ENCODE peak calls at places on chromosomes 13 and 19, in seven cellular contexts. One of them, this sample, is unnamed.

GRCh38 chr13:51914137-51914493 is 52.3 kb downstream of the CCDC70 start:
- DNase-seq in posterior cingulate gyrus: no peak
- DNase-seq in effector memory CD4-positive, alpha-beta T cell: no peak
- DNase-seq in NCI-H345: no peak
- DNase-seq in CD4-positive, alpha-beta T cell: no peak
- DNase-seq in WTC11: no peak
- DNase-seq in activated CD4-positive, alpha-beta T cell treated with anti-CD3 and anti-CD28 coated beads, Interleukin-2, amount 50 U/mL, for 24 hours: no peak
- DNase-seq in this sample: no peak

GRCh38 chr13:94329754-94330551 is 149.5 kb downstream of the DCT start:
- DNase-seq in effector memory CD4-positive, alpha-beta T cell: no peak
- DNase-seq in posterior cingulate gyrus: no peak
- DNase-seq in CD4-positive, alpha-beta T cell: no peak
- DNase-seq in activated CD4-positive, alpha-beta T cell treated with anti-CD3 and anti-CD28 coated beads, Interleukin-2, amount 50 U/mL, for 24 hours: no peak
- DNase-seq in NCI-H345: no peak
- DNase-seq in WTC11: no peak
- DNase-seq in this sample: no peak

GRCh38 chr19:48543121-48543710 is 8.8 kb upstream of the SULT2B1 start:
- DNase-seq in NCI-H345: no peak
- DNase-seq in posterior cingulate gyrus: no peak
- DNase-seq in effector memory CD4-positive, alpha-beta T cell: no peak
- DNase-seq in activated CD4-positive, alpha-beta T cell treated with anti-CD3 and anti-CD28 coated beads, Interleukin-2, amount 50 U/mL, for 24 hours: no peak
- DNase-seq in WTC11: no peak
- DNase-seq in CD4-positive, alpha-beta T cell: no peak
- DNase-seq in this sample: no peak

GRCh38 chr19:4598712-4599111 is 39.2 kb upstream of the SEMA6B start:
- DNase-seq in WTC11: no peak
- DNase-seq in activated CD4-positive, alpha-beta T cell treated with anti-CD3 and anti-CD28 coated beads, Interleukin-2, amount 50 U/mL, for 24 hours: no peak
- DNase-seq in posterior cingulate gyrus: no peak
- DNase-seq in CD4-positive, alpha-beta T cell: no peak
- DNase-seq in NCI-H345: no peak
- DNase-seq in effector memory CD4-positive, alpha-beta T cell: no peak
- DNase-seq in this sample: no peak

GRCh38 chr19:4077800-4078683 is 11.3 kb upstream of the ZBTB7A start:
- DNase-seq in NCI-H345: no peak
- DNase-seq in CD4-positive, alpha-beta T cell: no peak
- DNase-seq in posterior cingulate gyrus: no peak
- DNase-seq in effector memory CD4-positive, alpha-beta T cell: no peak
- DNase-seq in WTC11: peak; percentile 62
- DNase-seq in activated CD4-positive, alpha-beta T cell treated with anti-CD3 and anti-CD28 coated beads, Interleukin-2, amount 50 U/mL, for 24 hours: no peak
- DNase-seq in this sample: peak; percentile 20

GRCh38 chr13:52845766-52846566 is 2.5 kb downstream of the PCDH8 start:
- DNase-seq in CD4-positive, alpha-beta T cell: no peak
- DNase-seq in activated CD4-positive, alpha-beta T cell treated with anti-CD3 and anti-CD28 coated beads, Interleukin-2, amount 50 U/mL, for 24 hours: no peak
- DNase-seq in WTC11: peak; percentile 84
- DNase-seq in effector memory CD4-positive, alpha-beta T cell: no peak
- DNase-seq in NCI-H345: no peak
- DNase-seq in posterior cingulate gyrus: peak; percentile 13
- DNase-seq in this sample: no peak

GRCh38 chr13:109949395-109949794 is 163.0 kb upstream of the IRS2 start:
- DNase-seq in effector memory CD4-positive, alpha-beta T cell: no peak
- DNase-seq in WTC11: no peak
- DNase-seq in NCI-H345: no peak
- DNase-seq in activated CD4-positive, alpha-beta T cell treated with anti-CD3 and anti-CD28 coated beads, Interleukin-2, amount 50 U/mL, for 24 hours: no peak
- DNase-seq in posterior cingulate gyrus: no peak
- DNase-seq in CD4-positive, alpha-beta T cell: no peak
- DNase-seq in this sample: no peak

GRCh38 chr13:40064723-40065122 is 409.3 kb downstream of the COG6 start:
- DNase-seq in posterior cingulate gyrus: no peak
- DNase-seq in WTC11: no peak
- DNase-seq in CD4-positive, alpha-beta T cell: no peak
- DNase-seq in effector memory CD4-positive, alpha-beta T cell: no peak
- DNase-seq in NCI-H345: no peak
- DNase-seq in activated CD4-positive, alpha-beta T cell treated with anti-CD3 and anti-CD28 coated beads, Interleukin-2, amount 50 U/mL, for 24 hours: no peak
- DNase-seq in this sample: no peak

GRCh38 chr19:4596033-4596904 is 36.8 kb upstream of the SEMA6B start:
- DNase-seq in WTC11: no peak
- DNase-seq in activated CD4-positive, alpha-beta T cell treated with anti-CD3 and anti-CD28 coated beads, Interleukin-2, amount 50 U/mL, for 24 hours: no peak
- DNase-seq in CD4-positive, alpha-beta T cell: no peak
- DNase-seq in NCI-H345: no peak
- DNase-seq in effector memory CD4-positive, alpha-beta T cell: no peak
- DNase-seq in posterior cingulate gyrus: no peak
- DNase-seq in this sample: no peak

GRCh38 chr19:39409886-39410619 is 2.4 kb upstream of the PLEKHG2 start:
- DNase-seq in activated CD4-positive, alpha-beta T cell treated with anti-CD3 and anti-CD28 coated beads, Interleukin-2, amount 50 U/mL, for 24 hours: no peak
- DNase-seq in effector memory CD4-positive, alpha-beta T cell: peak; percentile 71
- DNase-seq in NCI-H345: peak; percentile 72
- DNase-seq in posterior cingulate gyrus: peak; percentile 18
- DNase-seq in CD4-positive, alpha-beta T cell: no peak
- DNase-seq in WTC11: peak; percentile 49
- DNase-seq in this sample: peak; percentile 63

GRCh38 chr19:17109962-17110598 is 34.5 kb downstream of the MYO9B start:
- DNase-seq in effector memory CD4-positive, alpha-beta T cell: no peak
- DNase-seq in posterior cingulate gyrus: no peak
- DNase-seq in WTC11: no peak
- DNase-seq in CD4-positive, alpha-beta T cell: no peak
- DNase-seq in NCI-H345: no peak
- DNase-seq in activated CD4-positive, alpha-beta T cell treated with anti-CD3 and anti-CD28 coated beads, Interleukin-2, amount 50 U/mL, for 24 hours: no peak
- DNase-seq in this sample: peak; percentile 25

GRCh38 chr13:44698076-44698475 is 121.9 kb upstream of the TSC22D1 start:
- DNase-seq in activated CD4-positive, alpha-beta T cell treated with anti-CD3 and anti-CD28 coated beads, Interleukin-2, amount 50 U/mL, for 24 hours: no peak
- DNase-seq in WTC11: no peak
- DNase-seq in CD4-positive, alpha-beta T cell: no peak
- DNase-seq in posterior cingulate gyrus: peak; percentile 18
- DNase-seq in NCI-H345: no peak
- DNase-seq in effector memory CD4-positive, alpha-beta T cell: no peak
- DNase-seq in this sample: no peak

GRCh38 chr13:30559274-30559673 is 58.4 kb upstream of the USPL1 start:
- DNase-seq in activated CD4-positive, alpha-beta T cell treated with anti-CD3 and anti-CD28 coated beads, Interleukin-2, amount 50 U/mL, for 24 hours: no peak
- DNase-seq in NCI-H345: no peak
- DNase-seq in posterior cingulate gyrus: no peak
- DNase-seq in effector memory CD4-positive, alpha-beta T cell: no peak
- DNase-seq in WTC11: no peak
- DNase-seq in CD4-positive, alpha-beta T cell: no peak
- DNase-seq in this sample: no peak

GRCh38 chr13:51873419-51873818 is 11.7 kb downstream of the CCDC70 start:
- DNase-seq in CD4-positive, alpha-beta T cell: no peak
- DNase-seq in effector memory CD4-positive, alpha-beta T cell: no peak
- DNase-seq in activated CD4-positive, alpha-beta T cell treated with anti-CD3 and anti-CD28 coated beads, Interleukin-2, amount 50 U/mL, for 24 hours: no peak
- DNase-seq in posterior cingulate gyrus: no peak
- DNase-seq in WTC11: no peak
- DNase-seq in NCI-H345: no peak
- DNase-seq in this sample: no peak

GRCh38 chr13:42112864-42113263 is 64.4 kb downstream of the DGKH start:
- DNase-seq in NCI-H345: no peak
- DNase-seq in WTC11: no peak
- DNase-seq in posterior cingulate gyrus: no peak
- DNase-seq in CD4-positive, alpha-beta T cell: no peak
- DNase-seq in activated CD4-positive, alpha-beta T cell treated with anti-CD3 and anti-CD28 coated beads, Interleukin-2, amount 50 U/mL, for 24 hours: no peak
- DNase-seq in effector memory CD4-positive, alpha-beta T cell: no peak
- DNase-seq in this sample: no peak

GRCh38 chr19:6092329-6093286 is 17.7 kb downstream of the RFX2 start:
- DNase-seq in posterior cingulate gyrus: peak; percentile 60
- DNase-seq in WTC11: peak; percentile 68
- DNase-seq in activated CD4-positive, alpha-beta T cell treated with anti-CD3 and anti-CD28 coated beads, Interleukin-2, amount 50 U/mL, for 24 hours: no peak
- DNase-seq in CD4-positive, alpha-beta T cell: no peak
- DNase-seq in NCI-H345: peak; percentile 87
- DNase-seq in effector memory CD4-positive, alpha-beta T cell: no peak
- DNase-seq in this sample: no peak

GRCh38 chr13:96811049-96811448 is 183.2 kb downstream of the OXGR1 start:
- DNase-seq in posterior cingulate gyrus: no peak
- DNase-seq in activated CD4-positive, alpha-beta T cell treated with anti-CD3 and anti-CD28 coated beads, Interleukin-2, amount 50 U/mL, for 24 hours: no peak
- DNase-seq in NCI-H345: no peak
- DNase-seq in CD4-positive, alpha-beta T cell: no peak
- DNase-seq in WTC11: no peak
- DNase-seq in effector memory CD4-positive, alpha-beta T cell: no peak
- DNase-seq in this sample: no peak

GRCh38 chr13:108495686-108496363 is 133.6 kb upstream of the MYO16 start:
- DNase-seq in posterior cingulate gyrus: no peak
- DNase-seq in NCI-H345: peak; percentile 37
- DNase-seq in CD4-positive, alpha-beta T cell: no peak
- DNase-seq in effector memory CD4-positive, alpha-beta T cell: no peak
- DNase-seq in WTC11: peak; percentile 49
- DNase-seq in activated CD4-positive, alpha-beta T cell treated with anti-CD3 and anti-CD28 coated beads, Interleukin-2, amount 50 U/mL, for 24 hours: no peak
- DNase-seq in this sample: no peak

GRCh38 chr13:112679381-112679780 is 10.5 kb upstream of the ATP11A start:
- DNase-seq in posterior cingulate gyrus: no peak
- DNase-seq in NCI-H345: no peak
- DNase-seq in WTC11: no peak
- DNase-seq in activated CD4-positive, alpha-beta T cell treated with anti-CD3 and anti-CD28 coated beads, Interleukin-2, amount 50 U/mL, for 24 hours: no peak
- DNase-seq in effector memory CD4-positive, alpha-beta T cell: no peak
- DNase-seq in CD4-positive, alpha-beta T cell: no peak
- DNase-seq in this sample: no peak

GRCh38 chr19:3565177-3565576 is 7.6 kb upstream of the HMG20B start:
- DNase-seq in posterior cingulate gyrus: no peak
- DNase-seq in activated CD4-positive, alpha-beta T cell treated with anti-CD3 and anti-CD28 coated beads, Interleukin-2, amount 50 U/mL, for 24 hours: no peak
- DNase-seq in WTC11: no peak
- DNase-seq in effector memory CD4-positive, alpha-beta T cell: no peak
- DNase-seq in CD4-positive, alpha-beta T cell: no peak
- DNase-seq in NCI-H345: no peak
- DNase-seq in this sample: no peak

GRCh38 chr19:33446918-33447293 is 73.4 kb downstream of the CEBPG start:
- DNase-seq in CD4-positive, alpha-beta T cell: no peak
- DNase-seq in activated CD4-positive, alpha-beta T cell treated with anti-CD3 and anti-CD28 coated beads, Interleukin-2, amount 50 U/mL, for 24 hours: no peak
- DNase-seq in WTC11: no peak
- DNase-seq in NCI-H345: no peak
- DNase-seq in posterior cingulate gyrus: no peak
- DNase-seq in effector memory CD4-positive, alpha-beta T cell: no peak
- DNase-seq in this sample: no peak

GRCh38 chr19:51726049-51726448 is 2.3 kb upstream of the HAS1 start:
- DNase-seq in effector memory CD4-positive, alpha-beta T cell: no peak
- DNase-seq in NCI-H345: no peak
- DNase-seq in posterior cingulate gyrus: peak; percentile 53
- DNase-seq in WTC11: peak; percentile 40
- DNase-seq in activated CD4-positive, alpha-beta T cell treated with anti-CD3 and anti-CD28 coated beads, Interleukin-2, amount 50 U/mL, for 24 hours: no peak
- DNase-seq in CD4-positive, alpha-beta T cell: no peak
- DNase-seq in this sample: no peak

GRCh38 chr19:14091885-14092462 is 1.4 kb upstream of the SAMD1 start:
- DNase-seq in CD4-positive, alpha-beta T cell: no peak
- DNase-seq in WTC11: peak; percentile 44
- DNase-seq in NCI-H345: no peak
- DNase-seq in activated CD4-positive, alpha-beta T cell treated with anti-CD3 and anti-CD28 coated beads, Interleukin-2, amount 50 U/mL, for 24 hours: no peak
- DNase-seq in effector memory CD4-positive, alpha-beta T cell: no peak
- DNase-seq in posterior cingulate gyrus: no peak
- DNase-seq in this sample: peak; percentile 59

GRCh38 chr19:18745931-18746330 is 45.2 kb downstream of the COMP start:
- DNase-seq in effector memory CD4-positive, alpha-beta T cell: no peak
- DNase-seq in activated CD4-positive, alpha-beta T cell treated with anti-CD3 and anti-CD28 coated beads, Interleukin-2, amount 50 U/mL, for 24 hours: no peak
- DNase-seq in CD4-positive, alpha-beta T cell: no peak
- DNase-seq in WTC11: no peak
- DNase-seq in NCI-H345: no peak
- DNase-seq in posterior cingulate gyrus: no peak
- DNase-seq in this sample: no peak

GRCh38 chr13:31200636-31200970 is 828 bp downstream of the B3GLCT start:
- DNase-seq in posterior cingulate gyrus: peak; percentile 26
- DNase-seq in CD4-positive, alpha-beta T cell: no peak
- DNase-seq in effector memory CD4-positive, alpha-beta T cell: peak; percentile 29
- DNase-seq in activated CD4-positive, alpha-beta T cell treated with anti-CD3 and anti-CD28 coated beads, Interleukin-2, amount 50 U/mL, for 24 hours: peak; percentile 16
- DNase-seq in NCI-H345: peak; percentile 35
- DNase-seq in WTC11: peak; percentile 42
- DNase-seq in this sample: peak; percentile 11

This sample was measured in T-cell.